ENCODE peak calls at places on chromosomes 1 and 21, in eight cellular contexts. One of them, this sample, is unnamed.

GRCh38 chr1:167854184-167854583 is 59.8 kb downstream of the ADCY10 start:
- DNase-seq in transverse colon: no peak
- DNase-seq in ovary: no peak
- DNase-seq in A549: no peak
- DNase-seq in suprapubic skin: no peak
- DNase-seq in tibial nerve: no peak
- DNase-seq in sigmoid colon: no peak
- DNase-seq in HepG2: no peak
- DNase-seq in this sample: no peak

GRCh38 chr1:46134660-46135331 is 2.4 kb upstream of the PIK3R3 start:
- DNase-seq in transverse colon: no peak
- DNase-seq in ovary: no peak
- DNase-seq in A549: peak
- DNase-seq in suprapubic skin: no peak
- DNase-seq in tibial nerve: no peak
- DNase-seq in sigmoid colon: no peak
- DNase-seq in HepG2: no peak
- DNase-seq in this sample: no peak

GRCh38 chr21:38965910-38966504 is 160.3 kb downstream of the ETS2 start:
- DNase-seq in transverse colon: peak
- DNase-seq in ovary: no peak
- DNase-seq in A549: peak
- DNase-seq in suprapubic skin: no peak
- DNase-seq in tibial nerve: no peak
- DNase-seq in sigmoid colon: no peak
- DNase-seq in HepG2: peak
- DNase-seq in this sample: peak

GRCh38 chr1:161432091-161432490 is 64.4 kb upstream of the CFAP126 start:
- DNase-seq in transverse colon: no peak
- DNase-seq in ovary: no peak
- DNase-seq in A549: no peak
- DNase-seq in suprapubic skin: no peak
- DNase-seq in tibial nerve: no peak
- DNase-seq in sigmoid colon: no peak
- DNase-seq in HepG2: no peak
- DNase-seq in this sample: no peak

GRCh38 chr1:17875171-17875881 is 120.2 kb downstream of the ACTL8 start:
- DNase-seq in transverse colon: no peak
- DNase-seq in ovary: no peak
- DNase-seq in A549: no peak
- DNase-seq in suprapubic skin: peak
- DNase-seq in tibial nerve: no peak
- DNase-seq in sigmoid colon: peak
- DNase-seq in HepG2: no peak
- DNase-seq in this sample: no peak

GRCh38 chr21:38148046-38148445 is 108.7 kb upstream of the KCNJ15 start:
- DNase-seq in transverse colon: no peak
- DNase-seq in ovary: no peak
- DNase-seq in A549: peak
- DNase-seq in suprapubic skin: no peak
- DNase-seq in tibial nerve: no peak
- DNase-seq in sigmoid colon: no peak
- DNase-seq in HepG2: no peak
- DNase-seq in this sample: no peak

GRCh38 chr1:156930483-156930882 is 10.1 kb downstream of the LRRC71 start:
- DNase-seq in transverse colon: no peak
- DNase-seq in ovary: no peak
- DNase-seq in A549: no peak
- DNase-seq in suprapubic skin: no peak
- DNase-seq in tibial nerve: no peak
- DNase-seq in sigmoid colon: peak
- DNase-seq in HepG2: no peak
- DNase-seq in this sample: no peak

GRCh38 chr1:114458208-114458777 is 52.7 kb downstream of the TRIM33 start:
- DNase-seq in transverse colon: no peak
- DNase-seq in ovary: no peak
- DNase-seq in A549: peak
- DNase-seq in suprapubic skin: no peak
- DNase-seq in tibial nerve: no peak
- DNase-seq in sigmoid colon: no peak
- DNase-seq in HepG2: peak
- DNase-seq in this sample: no peak

GRCh38 chr1:71834570-71835441 is 447.5 kb downstream of the NEGR1 start:
- DNase-seq in transverse colon: peak
- DNase-seq in ovary: no peak
- DNase-seq in A549: no peak
- DNase-seq in suprapubic skin: no peak
- DNase-seq in tibial nerve: no peak
- DNase-seq in sigmoid colon: peak
- DNase-seq in HepG2: no peak
- DNase-seq in this sample: peak

GRCh38 chr1:109281680-109282496 is 1.1 kb downstream of the PSRC1 start:
- DNase-seq in transverse colon: no peak
- DNase-seq in ovary: peak
- DNase-seq in A549: no peak
- DNase-seq in suprapubic skin: no peak
- DNase-seq in tibial nerve: no peak
- DNase-seq in sigmoid colon: no peak
- DNase-seq in HepG2: no peak
- DNase-seq in this sample: no peak

GRCh38 chr1:154344977-154345837 is 19.9 kb downstream of the ATP8B2 start:
- DNase-seq in transverse colon: peak
- DNase-seq in ovary: no peak
- DNase-seq in A549: peak
- DNase-seq in suprapubic skin: no peak
- DNase-seq in tibial nerve: no peak
- DNase-seq in sigmoid colon: no peak
- DNase-seq in HepG2: peak
- DNase-seq in this sample: peak

GRCh38 chr1:14738235-14738634 is 139.8 kb downstream of the KAZN start:
- DNase-seq in transverse colon: no peak
- DNase-seq in ovary: no peak
- DNase-seq in A549: no peak
- DNase-seq in suprapubic skin: no peak
- DNase-seq in tibial nerve: no peak
- DNase-seq in sigmoid colon: no peak
- DNase-seq in HepG2: no peak
- DNase-seq in this sample: no peak

GRCh38 chr1:36298640-36299039 is 7.5 kb upstream of the SH3D21 start:
- DNase-seq in transverse colon: no peak
- DNase-seq in ovary: no peak
- DNase-seq in A549: no peak
- DNase-seq in suprapubic skin: no peak
- DNase-seq in tibial nerve: no peak
- DNase-seq in sigmoid colon: no peak
- DNase-seq in HepG2: no peak
- DNase-seq in this sample: no peak

GRCh38 chr1:17434016-17434415 is 5.5 kb downstream of the RCC2 start:
- DNase-seq in transverse colon: no peak
- DNase-seq in ovary: no peak
- DNase-seq in A549: no peak
- DNase-seq in suprapubic skin: no peak
- DNase-seq in tibial nerve: no peak
- DNase-seq in sigmoid colon: no peak
- DNase-seq in HepG2: no peak
- DNase-seq in this sample: no peak

GRCh38 chr1:186078245-186078644 is 296.8 kb downstream of the TPR start:
- DNase-seq in transverse colon: no peak
- DNase-seq in ovary: no peak
- DNase-seq in A549: no peak
- DNase-seq in suprapubic skin: no peak
- DNase-seq in tibial nerve: no peak
- DNase-seq in sigmoid colon: no peak
- DNase-seq in HepG2: no peak
- DNase-seq in this sample: no peak

GRCh38 chr1:174969977-174970376 is 29.8 kb upstream of the CACYBP start:
- DNase-seq in transverse colon: no peak
- DNase-seq in ovary: no peak
- DNase-seq in A549: no peak
- DNase-seq in suprapubic skin: no peak
- DNase-seq in tibial nerve: no peak
- DNase-seq in sigmoid colon: no peak
- DNase-seq in HepG2: no peak
- DNase-seq in this sample: no peak

GRCh38 chr1:212918751-212919150 is 31.6 kb upstream of the VASH2 start:
- DNase-seq in transverse colon: no peak
- DNase-seq in ovary: no peak
- DNase-seq in A549: no peak
- DNase-seq in suprapubic skin: no peak
- DNase-seq in tibial nerve: no peak
- DNase-seq in sigmoid colon: no peak
- DNase-seq in HepG2: no peak
- DNase-seq in this sample: no peak

GRCh38 chr1:203428981-203429599 is 46.5 kb upstream of the PRELP start:
- DNase-seq in transverse colon: peak
- DNase-seq in ovary: no peak
- DNase-seq in A549: no peak
- DNase-seq in suprapubic skin: no peak
- DNase-seq in tibial nerve: no peak
- DNase-seq in sigmoid colon: no peak
- DNase-seq in HepG2: no peak
- DNase-seq in this sample: peak

GRCh38 chr1:227174136-227174535 is 144.2 kb downstream of the CDC42BPA start:
- DNase-seq in transverse colon: no peak
- DNase-seq in ovary: no peak
- DNase-seq in A549: no peak
- DNase-seq in suprapubic skin: no peak
- DNase-seq in tibial nerve: no peak
- DNase-seq in sigmoid colon: no peak
- DNase-seq in HepG2: no peak
- DNase-seq in this sample: no peak

GRCh38 chr1:17075470-17076255 is 21.8 kb upstream of the SDHB start:
- DNase-seq in transverse colon: no peak
- DNase-seq in ovary: no peak
- DNase-seq in A549: peak
- DNase-seq in suprapubic skin: no peak
- DNase-seq in tibial nerve: no peak
- DNase-seq in sigmoid colon: no peak
- DNase-seq in HepG2: peak
- DNase-seq in this sample: no peak

GRCh38 chr1:41557751-41558455 is 73.4 kb upstream of the EDN2 start:
- DNase-seq in transverse colon: no peak
- DNase-seq in ovary: no peak
- DNase-seq in A549: no peak
- DNase-seq in suprapubic skin: no peak
- DNase-seq in tibial nerve: no peak
- DNase-seq in sigmoid colon: no peak
- DNase-seq in HepG2: no peak
- DNase-seq in this sample: no peak

GRCh38 chr1:24111264-24111997 is 504 bp downstream of the MYOM3 start:
- DNase-seq in transverse colon: no peak
- DNase-seq in ovary: no peak
- DNase-seq in A549: no peak
- DNase-seq in suprapubic skin: no peak
- DNase-seq in tibial nerve: no peak
- DNase-seq in sigmoid colon: no peak
- DNase-seq in HepG2: no peak
- DNase-seq in this sample: no peak

GRCh38 chr1:15152318-15153183 is 996 bp upstream of the TMEM51 start:
- DNase-seq in transverse colon: peak
- DNase-seq in ovary: peak
- DNase-seq in A549: peak
- DNase-seq in suprapubic skin: peak
- DNase-seq in tibial nerve: peak
- DNase-seq in sigmoid colon: peak
- DNase-seq in HepG2: peak
- DNase-seq in this sample: peak

GRCh38 chr1:117794073-117794472 is 135.3 kb downstream of the GDAP2 start:
- DNase-seq in transverse colon: no peak
- DNase-seq in ovary: no peak
- DNase-seq in A549: no peak
- DNase-seq in suprapubic skin: no peak
- DNase-seq in tibial nerve: no peak
- DNase-seq in sigmoid colon: no peak
- DNase-seq in HepG2: no peak
- DNase-seq in this sample: no peak

GRCh38 chr1:16903458-16903796 is 7.6 kb downstream of the RNU1-2 start:
- DNase-seq in transverse colon: no peak
- DNase-seq in ovary: no peak
- DNase-seq in A549: no peak
- DNase-seq in suprapubic skin: no peak
- DNase-seq in tibial nerve: no peak
- DNase-seq in sigmoid colon: no peak
- DNase-seq in HepG2: no peak
- DNase-seq in this sample: no peak

GRCh38 chr1:28412731-28413130 is 43.2 kb downstream of the PHACTR4 start:
- DNase-seq in transverse colon: no peak
- DNase-seq in ovary: no peak
- DNase-seq in A549: no peak
- DNase-seq in suprapubic skin: no peak
- DNase-seq in tibial nerve: no peak
- DNase-seq in sigmoid colon: no peak
- DNase-seq in HepG2: no peak
- DNase-seq in this sample: no peak
- TF ChIP-seq EP300 in transverse colon: no peak
- TF ChIP-seq EP300 in ovary: no peak
- TF ChIP-seq EP300 in A549: no peak
- TF ChIP-seq EP300 in suprapubic skin: no peak
- TF ChIP-seq EP300 in tibial nerve: no peak
- TF ChIP-seq EP300 in sigmoid colon: no peak
- TF ChIP-seq EP300 in HepG2: no peak
- TF ChIP-seq EP300 in this sample: no peak

GRCh38 chr1:93330196-93330595 is 15.5 kb upstream of the DR1 start:
- DNase-seq in transverse colon: no peak
- DNase-seq in ovary: no peak
- DNase-seq in A549: no peak
- DNase-seq in suprapubic skin: no peak
- DNase-seq in tibial nerve: no peak
- DNase-seq in sigmoid colon: no peak
- DNase-seq in HepG2: no peak
- DNase-seq in this sample: no peak
- H3K27ac ChIP-seq in transverse colon: no peak
- H3K27ac ChIP-seq in ovary: no peak
- H3K27ac ChIP-seq in A549: no peak
- H3K27ac ChIP-seq in suprapubic skin: no peak
- H3K27ac ChIP-seq in tibial nerve: no peak
- H3K27ac ChIP-seq in sigmoid colon: no peak
- H3K27ac ChIP-seq in HepG2: no peak
- H3K27ac ChIP-seq in this sample: no peak

DNA sequence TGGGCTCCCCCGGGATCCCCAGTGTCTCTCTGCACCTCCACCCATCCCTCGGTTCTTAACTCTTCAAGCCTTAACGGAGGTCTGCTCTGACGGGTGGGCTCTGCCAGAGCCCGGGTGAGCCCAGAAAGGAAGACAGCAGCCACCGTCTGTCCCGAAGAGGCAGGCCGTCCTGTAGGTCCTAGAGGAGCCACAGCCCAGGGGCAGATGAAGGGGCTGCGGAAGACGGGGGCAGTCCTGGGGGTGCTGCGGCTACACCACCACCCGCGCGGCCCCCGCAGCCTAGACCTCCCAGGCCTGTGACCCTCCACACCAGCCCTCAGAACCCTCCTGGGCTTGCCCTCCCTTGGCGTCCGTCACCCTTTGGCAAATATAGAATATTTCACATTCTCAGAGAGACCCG is 71.0 kb downstream of the UMODL1 start:
- DNase-seq in transverse colon: no peak
- DNase-seq in ovary: no peak
- DNase-seq in A549: no peak
- DNase-seq in suprapubic skin: no peak
- DNase-seq in tibial nerve: no peak
- DNase-seq in sigmoid colon: no peak
- DNase-seq in HepG2: no peak
- DNase-seq in this sample: no peak
- TF ChIP-seq EP300 in transverse colon: no peak
- TF ChIP-seq EP300 in ovary: no peak
- TF ChIP-seq EP300 in A549: no peak
- TF ChIP-seq EP300 in suprapubic skin: no peak
- TF ChIP-seq EP300 in tibial nerve: no peak
- TF ChIP-seq EP300 in sigmoid colon: no peak
- TF ChIP-seq EP300 in HepG2: no peak
- TF ChIP-seq EP300 in this sample: no peak

GRCh38 chr1:198497326-198498220 is 42.9 kb downstream of the ATP6V1G3 start:
- DNase-seq in transverse colon: no peak
- DNase-seq in ovary: no peak
- DNase-seq in A549: no peak
- DNase-seq in suprapubic skin: no peak
- DNase-seq in tibial nerve: no peak
- DNase-seq in sigmoid colon: no peak
- DNase-seq in HepG2: no peak
- DNase-seq in this sample: no peak
- H3K27ac ChIP-seq in transverse colon: no peak
- H3K27ac ChIP-seq in ovary: no peak
- H3K27ac ChIP-seq in A549: peak
- H3K27ac ChIP-seq in suprapubic skin: no peak
- H3K27ac ChIP-seq in tibial nerve: no peak
- H3K27ac ChIP-seq in sigmoid colon: no peak
- H3K27ac ChIP-seq in HepG2: no peak
- H3K27ac ChIP-seq in this sample: no peak